ENCODE peak calls at places on chromosomes 7 and 10, in eight cellular contexts. N is AG04450, V is fibroblast of pulmonary artery, G is AG10803, X is prostate gland, L is cardiac fibroblast, O is AG04449, Y is brain microvascular endothelial cell. C is an unnamed sample.

GRCh38 chr10:99123851-99124250 is 111.8 kb downstream of the HPSE2 start:
- DNase-seq in L (no peak), O (no peak), V (no peak), G (no peak), X (no peak), N (no peak), Y (no peak), C (no peak)

GRCh38 chr10:598415-599170 is 90.9 kb downstream of the DIP2C start:
- DNase-seq in G (peak; percentile 99), Y (peak; percentile 94), X (no peak), V (peak; percentile 79), O (peak; percentile 99), N (peak; percentile 94), L (peak; percentile 86), C (peak; percentile 91)

GRCh38 chr7:151274936-151275812 is 26.7 kb upstream of the SMARCD3 start:
- DNase-seq in X (no peak), G (no peak), V (no peak), L (no peak), N (no peak), O (no peak), Y (no peak), C (no peak)

GRCh38 chr7:51016546-51016945 is 233.8 kb upstream of the GRB10 start:
- DNase-seq in X (no peak), G (no peak), N (no peak), O (no peak), Y (no peak), V (no peak), L (no peak), C (no peak)

GRCh38 chr10:96208946-96209345 is 62.4 kb downstream of the BLNK start:
- DNase-seq in V (no peak), N (no peak), X (no peak), Y (no peak), O (no peak), G (no peak), L (no peak), C (no peak)

GRCh38 chr10:124604214-124605000 is 139.8 kb downstream of the FAM53B start:
- DNase-seq in X (no peak), L (no peak), V (no peak), O (no peak), G (no peak), Y (no peak), N (no peak), C (no peak)

GRCh38 chr7:143042159-143042820 is 9.9 kb upstream of the OR6V1 start:
- DNase-seq in L (no peak), G (peak; percentile 54), Y (peak; percentile 20), X (no peak), V (no peak), N (no peak), O (no peak), C (no peak)

GRCh38 chr7:5636446-5636835 is 145.0 kb downstream of the RNF216 start:
- DNase-seq in Y (no peak), O (no peak), L (no peak), G (peak; percentile 42), X (no peak), V (peak; percentile 9), N (no peak), C (no peak)

GRCh38 chr7:151051108-151051507 is 2.8 kb downstream of the ASIC3 start:
- DNase-seq in N (no peak), V (peak; percentile 77), G (peak; percentile 66), X (no peak), Y (peak; percentile 46), L (peak; percentile 76), O (no peak), C (no peak)

GRCh38 chr7:38280000-38280399 is 6.6 kb upstream of the TARP start:
- DNase-seq in O (no peak), V (no peak), L (no peak), N (no peak), X (no peak), Y (no peak), G (no peak), C (no peak)

GRCh38 chr10:102040305-102040704 is 15.7 kb downstream of the ARMH3 start:
- DNase-seq in X (no peak), L (peak; percentile 10), Y (peak; percentile 12), G (no peak), V (peak; percentile 28), O (no peak), N (no peak), C (no peak)

GRCh38 chr10:84269773-84270172 is 24.9 kb downstream of the RGR start:
- DNase-seq in V (peak; percentile 41), L (peak; percentile 15), G (peak; percentile 87), X (no peak), O (peak; percentile 64), Y (peak; percentile 75), N (peak; percentile 43), C (no peak)

GRCh38 chr7:10888861-10889260 is 84.8 kb upstream of the PHF14 start:
- DNase-seq in N (no peak), G (no peak), O (no peak), V (no peak), L (no peak), Y (no peak), X (no peak), C (no peak)

DNA sequence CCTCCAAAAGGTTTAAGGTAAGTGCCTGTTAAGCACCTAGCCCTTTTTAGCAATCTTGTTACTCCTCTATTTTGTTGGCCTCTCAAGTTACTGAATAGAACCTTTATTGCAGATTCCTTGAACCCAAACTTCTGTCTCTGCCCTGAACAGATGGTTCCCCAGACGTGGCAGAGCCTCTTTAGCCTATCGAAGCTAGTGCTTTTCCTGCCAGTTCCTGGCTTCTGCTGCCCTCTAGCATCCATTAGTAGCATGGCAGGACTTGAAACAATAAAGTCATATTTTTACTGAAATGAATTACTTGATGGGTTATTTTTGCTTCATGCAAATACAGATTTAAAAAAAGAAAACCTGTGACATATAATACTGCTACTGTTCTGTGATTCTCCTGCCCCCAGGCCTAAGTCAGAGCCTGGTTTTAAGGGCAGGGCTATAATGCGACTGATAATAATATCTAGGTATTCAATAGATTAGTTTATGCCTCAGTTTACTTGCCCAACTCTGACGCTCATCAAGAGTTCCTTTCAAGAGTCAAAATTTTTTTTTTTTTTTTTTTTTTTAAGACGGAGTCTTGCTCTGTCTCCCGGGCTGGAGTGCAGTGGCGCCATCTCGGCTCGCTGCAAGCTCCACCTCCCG is 84.3 kb upstream of the PHF14 start:
- DNase-seq in L (peak; percentile 69), G (peak; percentile 50), V (peak; percentile 70), N (peak; percentile 8), X (peak; percentile 10), Y (peak; percentile 50), O (peak; percentile 2), C (peak; percentile 23)
- TF ChIP-seq CTCF in L (peak; percentile 71), G (peak; percentile 72), V (peak; percentile 80), N (peak; percentile 73), X (no peak), Y (peak; percentile 85), O (peak; percentile 60), C (peak; percentile 82)

GRCh38 chr10:121615862-121616261 is 17.6 kb upstream of the FGFR2 start:
- DNase-seq in O (no peak), G (no peak), Y (no peak), N (no peak), X (no peak), V (no peak), L (no peak), C (no peak)
- TF ChIP-seq CTCF in O (no peak), G (no peak), Y (no peak), N (no peak), X (no peak), V (no peak), L (no peak), C (no peak)

DNA sequence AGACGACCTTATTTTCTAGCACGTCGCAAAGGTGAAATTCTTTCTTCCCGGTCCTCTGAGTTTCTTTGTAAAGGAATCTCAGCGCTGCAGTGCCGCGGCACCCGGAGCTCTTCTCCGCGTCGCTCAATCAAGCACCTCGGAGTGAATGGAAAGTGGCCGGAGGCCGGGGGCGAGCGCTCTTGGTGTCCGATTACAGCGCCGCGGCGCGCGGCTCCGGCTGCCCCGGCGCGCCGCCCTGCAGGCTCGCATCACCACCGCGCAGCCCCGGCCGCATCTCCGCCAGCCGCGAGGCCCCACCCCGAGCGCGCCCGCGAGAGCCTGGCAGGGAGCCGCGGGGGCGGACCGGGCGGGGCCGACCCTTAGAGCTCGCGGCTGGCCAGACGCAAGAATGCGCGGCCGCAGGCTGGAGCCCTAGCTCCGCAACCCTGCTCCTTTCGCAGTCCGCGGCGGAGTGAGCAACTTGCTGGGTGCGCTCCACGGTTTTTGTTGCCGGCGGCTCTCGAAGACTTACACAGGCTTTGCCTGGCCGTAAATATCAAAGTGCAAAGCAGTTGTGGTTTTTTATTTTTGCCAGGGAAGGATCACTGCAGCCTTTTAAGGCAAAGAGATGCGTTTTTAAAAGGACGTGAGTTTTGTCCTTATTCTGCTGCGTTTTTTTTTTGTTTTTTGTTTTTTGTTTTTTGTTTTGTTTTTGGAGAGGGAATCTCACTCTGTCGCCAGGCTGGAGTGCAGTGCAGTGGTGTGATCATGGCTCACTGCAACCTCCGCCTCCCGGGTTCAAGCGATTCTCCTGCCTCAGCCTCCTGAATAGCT is at the start of gene SEMA3C:
- DNase-seq in V (peak; percentile 96), Y (peak; percentile 90), O (no peak), G (peak; percentile 97), N (peak; percentile 87), X (peak; percentile 91), L (peak; percentile 97), C (peak; percentile 87)
- TF ChIP-seq CTCF in V (peak; percentile 14), Y (no peak), O (peak; percentile 8), G (peak; percentile 12), N (peak; percentile 13), X (no peak), L (no peak), C (peak; percentile 10)

GRCh38 chr10:85510682-85511081 is 855.9 kb downstream of the GRID1 start:
- DNase-seq in X (no peak), N (no peak), G (no peak), V (no peak), O (no peak), L (no peak), Y (no peak), C (no peak)
- TF ChIP-seq CTCF in X (no peak), N (no peak), G (no peak), V (no peak), O (no peak), L (no peak), Y (no peak), C (no peak)

DNA sequence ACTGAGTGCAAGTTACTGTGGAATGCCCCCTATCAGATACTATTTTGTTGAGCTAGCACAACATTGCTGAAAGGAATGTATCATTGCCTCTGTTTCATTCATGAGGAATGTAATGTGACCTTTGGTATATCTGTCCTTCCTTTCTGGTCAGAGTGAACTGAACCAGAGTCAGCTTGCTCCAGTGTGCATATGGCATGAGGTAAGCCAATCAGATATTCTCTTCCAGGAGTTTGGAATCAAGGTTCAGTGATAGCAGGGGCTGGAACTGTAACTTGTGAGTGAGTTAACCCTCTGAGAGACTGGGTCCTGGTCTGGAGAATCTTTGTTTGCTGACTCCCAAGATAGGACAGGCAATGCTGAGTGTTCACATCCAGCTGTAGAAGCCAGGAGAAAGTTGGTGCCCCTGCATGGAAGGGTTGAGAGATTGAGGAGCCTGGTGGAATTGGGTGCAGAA is 45.3 kb upstream of the OSBPL3 start:
- DNase-seq in O (peak; percentile 69), X (no peak), G (peak; percentile 87), Y (peak; percentile 82), N (peak; percentile 74), V (peak; percentile 86), L (peak; percentile 85), C (peak; percentile 69)
- TF ChIP-seq CTCF in O (no peak), X (no peak), G (peak; percentile 27), Y (no peak), N (no peak), V (no peak), L (no peak), C (no peak)

C was measured in retinal pigment epithelial cell.